ENCODE peak calls at places on chromosomes 5 and 9, in five cellular contexts. R is effector CD4-positive, alpha-beta T cell; N is CD4-positive, alpha-beta memory T cell; Q is sciatic nerve; T is cardiac muscle cell. F is an unnamed sample.

GRCh38 chr5:57277085-57277484 is 103.2 kb downstream of the GPBP1 start:
- DNase-seq in R (no peak), N (no peak), Q (no peak), T (no peak), F (no peak)

GRCh38 chr5:116137544-116138378 is 52.9 kb downstream of the COMMD10 start:
- DNase-seq in R (no peak), N (peak; percentile 50), Q (no peak), T (peak; percentile 62), F (no peak)

GRCh38 chr9:128275198-128276007 is at the start of gene GOLGA2:
- DNase-seq in R (no peak), N (no peak), Q (peak; percentile 76), T (peak; percentile 66), F (no peak)

GRCh38 chr5:116370886-116371285 is 203.7 kb downstream of the SEMA6A start:
- DNase-seq in R (no peak), N (no peak), Q (no peak), T (no peak), F (no peak)

GRCh38 chr5:157343842-157344790 is 78.2 kb downstream of the CYFIP2 start:
- DNase-seq in R (no peak), N (peak; percentile 15), Q (no peak), T (no peak), F (no peak)

GRCh38 chr9:134455951-134456739 is 129.9 kb downstream of the RXRA start:
- DNase-seq in R (peak; percentile 53), N (peak; percentile 77), Q (peak; percentile 92), T (no peak), F (peak; percentile 57)

GRCh38 chr9:130765135-130766030 is 69.7 kb upstream of the ABL1 start:
- DNase-seq in R (no peak), N (no peak), Q (no peak), T (no peak), F (no peak)

GRCh38 chr9:118563677-118564076 is 805.6 kb downstream of the BRINP1 start:
- DNase-seq in R (no peak), N (no peak), Q (no peak), T (no peak), F (no peak)

GRCh38 chr5:116509483-116510244 is 65.0 kb downstream of the SEMA6A start:
- DNase-seq in R (no peak), N (no peak), Q (no peak), T (no peak), F (no peak)